ENCODE peak calls at places on chromosome 7, in nine cellular contexts. N is vagina, C is suprapubic skin, X is Panc1, J is spleen, K is endothelial cell of umbilical vein, O is SK-N-SH, M is sigmoid colon, G is GM12891. L is an unnamed sample.

GRCh38 chr7:149869291-149869650 is 4.5 kb upstream of the ATP6V0E2 start:
- DNase-seq in X (no peak), M (no peak), O (no peak), C (peak; percentile 61), G (no peak), J (no peak), N (no peak), K (no peak), L (no peak)

GRCh38 chr7:70774895-70775527 is 356.9 kb upstream of the GALNT17 start:
- DNase-seq in G (no peak), N (no peak), O (no peak), K (no peak), J (no peak), X (no peak), M (no peak), C (no peak), L (no peak)

GRCh38 chr7:47100815-47101435 is 481.0 kb downstream of the TNS3 start:
- DNase-seq in O (peak; percentile 44), N (no peak), G (no peak), M (no peak), K (peak; percentile 73), J (no peak), C (no peak), X (peak; percentile 5), L (peak; percentile 72)

GRCh38 chr7:35482231-35482630 is 212.7 kb downstream of the HERPUD2 start:
- DNase-seq in J (no peak), N (no peak), O (no peak), X (no peak), G (no peak), K (no peak), C (no peak), M (no peak), L (peak; percentile 83)

GRCh38 chr7:158073845-158074840 is 513.5 kb downstream of the PTPRN2 start:
- DNase-seq in C (no peak), K (no peak), G (no peak), X (no peak), J (peak; percentile 69), O (no peak), N (no peak), M (peak; percentile 53), L (no peak)

GRCh38 chr7:11188529-11189310 is 215.0 kb downstream of the PHF14 start:
- DNase-seq in M (no peak), J (no peak), N (no peak), G (no peak), C (no peak), O (no peak), K (no peak), X (no peak), L (no peak)

GRCh38 chr7:105887569-105888199 is 11.3 kb upstream of the ATXN7L1 start:
- DNase-seq in N (no peak), X (no peak), G (no peak), M (no peak), K (no peak), J (no peak), O (no peak), C (no peak), L (no peak)

GRCh38 chr7:157425137-157425731 is 88.4 kb downstream of the DNAJB6 start:
- DNase-seq in N (no peak), C (no peak), M (no peak), G (no peak), O (no peak), K (no peak), J (no peak), X (no peak), L (no peak)

GRCh38 chr7:27172823-27173411 is 1.2 kb downstream of the HOXA10 start:
- DNase-seq in N (no peak), M (peak; percentile 95), C (peak; percentile 89), J (peak; percentile 76), X (no peak), O (peak; percentile 66), K (peak; percentile 64), G (no peak), L (no peak)

GRCh38 chr7:95781967-95782586 is 9.7 kb downstream of the DYNC1I1 start:
- DNase-seq in K (no peak), C (no peak), O (no peak), G (no peak), X (no peak), N (no peak), M (no peak), J (no peak), L (no peak)

GRCh38 chr7:159126496-159127345 is 17.9 kb downstream of the VIPR2 start:
- DNase-seq in N (no peak), O (no peak), J (peak; percentile 38), X (no peak), G (no peak), K (no peak), M (peak; percentile 58), C (peak; percentile 56), L (no peak)

GRCh38 chr7:111339006-111339405 is 223.3 kb downstream of the IMMP2L start:
- DNase-seq in N (no peak), J (no peak), M (no peak), C (no peak), K (no peak), X (no peak), G (no peak), O (peak; percentile 6), L (no peak)

GRCh38 chr7:117072620-117073118 is 119.4 kb downstream of the ST7 start:
- DNase-seq in M (peak; percentile 71), K (peak; percentile 89), N (no peak), G (no peak), O (peak; percentile 56), J (no peak), C (no peak), X (no peak), L (no peak)

GRCh38 chr7:111092406-111093160 is 1.7 kb downstream of the LRRN3 start:
- DNase-seq in G (no peak), X (no peak), K (no peak), N (no peak), O (no peak), M (no peak), C (no peak), J (no peak), L (no peak)

GRCh38 chr7:80467069-80467468 is 44.8 kb downstream of the GNAT3 start:
- DNase-seq in K (peak; percentile 6), N (no peak), M (no peak), J (no peak), G (no peak), X (no peak), O (no peak), C (no peak), L (no peak)

GRCh38 chr7:16071246-16071857 is 350.0 kb downstream of the CRPPA start:
- DNase-seq in M (no peak), C (no peak), K (peak; percentile 70), J (no peak), N (no peak), O (peak; percentile 39), G (peak; percentile 5), X (peak; percentile 39), L (no peak)

GRCh38 chr7:519974-520458 is 370 bp upstream of the PDGFA start:
- DNase-seq in N (no peak), G (no peak), J (no peak), M (peak; percentile 80), X (no peak), K (peak; percentile 41), C (no peak), O (peak; percentile 83), L (no peak)

GRCh38 chr7:4438723-4439245 is 243.3 kb upstream of the FOXK1 start:
- DNase-seq in O (no peak), C (no peak), J (no peak), N (no peak), X (no peak), G (no peak), K (no peak), M (no peak), L (no peak)

GRCh38 chr7:64046041-64046389 is 781 bp downstream of the ZNF727 start:
- DNase-seq in N (no peak), M (no peak), J (no peak), C (no peak), G (no peak), X (no peak), O (no peak), K (no peak), L (no peak)

DNA sequence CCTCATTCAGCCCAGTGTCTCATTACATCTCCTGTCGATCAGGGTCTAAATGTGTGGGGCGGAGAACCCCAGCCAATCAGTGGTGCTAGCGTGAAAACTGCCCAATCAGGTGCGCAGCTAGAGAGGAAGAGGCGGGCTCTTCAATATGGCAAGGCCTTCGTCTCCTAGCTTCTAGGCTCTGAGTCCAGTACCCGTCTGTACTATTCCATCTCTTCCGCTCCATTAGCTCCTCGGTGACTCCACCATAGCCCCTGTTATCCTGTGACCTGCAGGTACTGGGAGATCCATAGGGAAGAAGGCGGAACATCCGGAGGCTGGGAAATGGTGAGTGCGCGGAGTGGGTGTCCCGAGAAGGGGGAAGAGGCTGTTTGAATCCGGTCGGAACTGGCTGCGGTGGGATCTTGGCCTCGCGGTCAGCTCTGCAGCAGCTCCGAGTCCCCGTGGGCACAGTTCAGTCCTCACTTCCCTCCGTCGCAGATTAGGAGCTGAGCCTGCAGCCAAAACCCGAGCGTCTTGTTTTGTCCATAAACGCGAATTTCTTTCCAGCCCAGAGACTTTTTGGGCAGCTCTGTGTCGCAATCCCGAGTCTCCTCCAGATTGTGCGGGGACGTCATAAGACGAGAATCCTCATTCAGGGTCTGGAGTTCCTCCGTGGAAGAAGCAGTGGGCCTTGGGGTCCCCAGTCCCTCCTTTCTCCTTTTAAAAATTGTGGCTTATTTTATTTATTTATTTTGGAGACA is at the start of gene ZNF727:
- DNase-seq in J (peak; percentile 74), X (no peak), M (peak; percentile 71), G (no peak), C (no peak), N (no peak), K (no peak), O (peak; percentile 67), L (no peak)
- TF ChIP-seq POLR2AphosphoS5 in J (peak; percentile 60), X (no peak), M (peak; percentile 25), G (no peak), C (no peak), N (no peak), K (no peak), O (no peak), L (peak; percentile 60)

DNA sequence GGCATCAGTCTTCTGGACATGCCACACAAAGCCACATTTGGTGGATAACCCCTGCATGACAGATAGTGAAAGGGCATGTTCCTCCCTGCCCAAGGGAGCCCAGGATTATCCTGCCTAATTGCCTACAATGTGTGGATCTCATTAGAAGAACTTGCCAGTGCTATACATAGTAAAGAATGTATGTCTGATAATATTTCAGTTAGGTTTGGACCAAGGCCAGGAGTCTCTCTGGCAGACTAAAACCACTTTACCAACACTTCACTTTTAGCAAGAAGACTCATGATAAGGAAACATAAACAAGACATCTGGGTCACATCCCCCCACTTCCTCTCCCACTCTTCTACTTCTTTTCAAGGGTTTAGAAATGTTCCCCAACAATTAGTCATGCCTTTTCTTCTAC is 196.7 kb downstream of the MTERF1 start:
- DNase-seq in G (no peak), C (no peak), J (no peak), N (no peak), O (peak; percentile 16), M (no peak), K (peak; percentile 24), X (no peak), L (no peak)
- TF ChIP-seq POLR2AphosphoS5 in G (no peak), C (no peak), J (no peak), N (no peak), O (no peak), M (no peak), K (no peak), X (no peak), L (no peak)

GRCh38 chr7:25967278-25968204 is 184.5 kb upstream of the NFE2L3 start:
- DNase-seq in M (no peak), O (no peak), K (no peak), N (no peak), J (no peak), C (no peak), X (no peak), G (no peak), L (no peak)
- TF ChIP-seq POLR2AphosphoS5 in M (no peak), O (no peak), K (no peak), N (no peak), J (no peak), C (no peak), X (no peak), G (no peak), L (no peak)

GRCh38 chr7:129858490-129858889 is 94.3 kb downstream of the UBE2H start:
- DNase-seq in O (no peak), K (no peak), C (no peak), X (no peak), M (no peak), J (no peak), G (no peak), N (no peak), L (no peak)
- TF ChIP-seq POLR2AphosphoS5 in O (no peak), K (no peak), C (no peak), X (no peak), M (no peak), J (no peak), G (no peak), N (no peak), L (no peak)

L was measured in esophagus muscularis mucosa.